ENCODE peak calls at places on chromosomes 11 and 22, in eight cellular contexts. P is mesendoderm; Z is DMS153; D is COR-L47; S is activated naive CD4-positive, alpha-beta T cell treated with anti-CD3 and anti-CD28 coated beads, Interleukin-2, amount 50 U/mL, for 16 hours; O is GM23248; U is activated CD4-positive, CD25-positive, alpha-beta regulatory T cell treated with anti-CD3 and anti-CD28 coated beads, Interleukin-2, amount 50 U/mL, for 72 hours; V is hippocampal formation. C is an unnamed sample.

GRCh38 chr22:30495041-30495784 is 10.3 kb downstream of the SEC14L4 start:
- DNase-seq in Z (no peak), D (no peak), S (no peak), V (no peak), O (no peak), U (no peak), P (no peak), C (no peak)

GRCh38 chr22:22894740-22895731 is 7.4 kb downstream of the IGLL5 start:
- DNase-seq in U (peak), O (no peak), S (no peak), D (no peak), Z (no peak), P (no peak), V (no peak), C (no peak)

GRCh38 chr22:11629661-11630385 is 3898.2 kb upstream of the OR11H1 start:
- DNase-seq in O (no peak), V (no peak), U (no peak), S (no peak), P (no peak), Z (no peak), D (no peak), C (no peak)

GRCh38 chr11:12043221-12043620 is 34.8 kb upstream of the DKK3 start:
- DNase-seq in P (no peak), O (no peak), S (no peak), Z (no peak), V (no peak), U (no peak), D (no peak), C (no peak)

GRCh38 chr11:5505363-5506048 is 4.3 kb downstream of the UBQLN3 start:
- DNase-seq in P (no peak), D (no peak), O (no peak), S (no peak), V (no peak), Z (no peak), U (no peak), C (no peak)

GRCh38 chr11:33994937-33995336 is 56.6 kb upstream of the CAPRIN1 start:
- DNase-seq in S (no peak), P (no peak), Z (no peak), U (no peak), O (no peak), V (no peak), D (no peak), C (no peak)

GRCh38 chr11:113505541-113506375 is 30.6 kb upstream of the DRD2 start:
- DNase-seq in D (no peak), S (no peak), P (peak), O (peak), Z (peak), V (peak), U (no peak), C (no peak)

GRCh38 chr11:62881579-62882427 is 1.1 kb downstream of the SLC3A2 start:
- DNase-seq in S (peak), V (peak), U (peak), P (peak), Z (peak), D (peak), O (peak), C (peak)

GRCh38 chr11:129637983-129638776 is 177.5 kb upstream of the TMEM45B start:
- DNase-seq in V (no peak), O (peak), U (no peak), D (no peak), S (no peak), P (no peak), Z (no peak), C (no peak)

GRCh38 chr11:79101736-79102135 is 339.1 kb downstream of the TENM4 start:
- DNase-seq in U (no peak), S (no peak), V (no peak), P (no peak), D (no peak), O (no peak), Z (no peak), C (no peak)

GRCh38 chr11:114283422-114283821 is 12.8 kb upstream of the NNMT start:
- DNase-seq in V (no peak), O (no peak), D (no peak), U (no peak), P (no peak), S (no peak), Z (no peak), C (no peak)